ENCODE peak calls at places on chromosomes 3 and 15, in nine cellular contexts. E is IMR-90; U is astrocyte; K is neural progenitor cell; M is tibial artery; D is uterus; W is cardiac fibroblast; P is naive thymus-derived CD4-positive, alpha-beta T cell; C is SK-N-MC. O is an unnamed sample.

GRCh38 chr3:44227622-44228021 is 14.1 kb upstream of the TOPAZ1 start:
- DNase-seq in U (no peak), C (no peak), W (no peak), K (no peak), E (no peak), P (no peak), M (no peak), D (no peak), O (peak; percentile 30)

GRCh38 chr15:70185251-70185711 is 87.6 kb upstream of the TLE3 start:
- DNase-seq in E (no peak), D (no peak), M (no peak), C (no peak), W (peak; percentile 56), U (peak; percentile 53), P (no peak), K (no peak), O (no peak)

GRCh38 chr3:151537751-151538150 is 76.9 kb upstream of the IGSF10 start:
- DNase-seq in P (no peak), W (peak; percentile 58), C (no peak), U (peak; percentile 55), M (no peak), K (no peak), E (peak; percentile 13), D (no peak), O (peak; percentile 55)

GRCh38 chr3:149844073-149844472 is 31.1 kb downstream of the RNF13 start:
- DNase-seq in C (no peak), D (no peak), W (no peak), E (no peak), U (no peak), K (no peak), P (no peak), M (no peak), O (peak; percentile 27)

GRCh38 chr15:70318996-70319465 is 221.3 kb upstream of the TLE3 start:
- DNase-seq in C (no peak), U (peak; percentile 80), E (peak; percentile 74), W (peak; percentile 49), P (no peak), M (peak; percentile 66), D (peak; percentile 82), K (no peak), O (peak; percentile 93)

GRCh38 chr3:94117729-94118128 is 54.9 kb downstream of the NSUN3 start:
- DNase-seq in D (no peak), U (no peak), C (no peak), K (no peak), P (no peak), E (no peak), M (no peak), W (no peak), O (no peak)

GRCh38 chr3:59127071-59127470 is 77.2 kb upstream of the CFAP20DC start:
- DNase-seq in W (peak; percentile 28), K (no peak), C (no peak), M (no peak), D (no peak), P (no peak), E (peak; percentile 83), U (peak; percentile 90), O (peak; percentile 78)

GRCh38 chr15:95365615-95366107 is 964.8 kb upstream of the NR2F2 start:
- DNase-seq in U (peak; percentile 44), W (peak; percentile 88), D (peak; percentile 33), P (no peak), C (no peak), M (no peak), K (no peak), E (peak; percentile 83), O (no peak)

GRCh38 chr3:126472277-126473006 is 3.2 kb downstream of the ZXDC start:
- DNase-seq in K (no peak), C (no peak), U (peak; percentile 96), E (peak; percentile 68), W (peak; percentile 73), D (peak; percentile 55), P (no peak), M (peak; percentile 91), O (peak; percentile 96)
- H3K4me3 ChIP-seq in K (no peak overlapping the region), C (peak overlapping the region; percentile 81), U (no peak overlapping the region), E (no peak overlapping the region), W (no peak overlapping the region), D (no peak overlapping the region), P (peak overlapping the region; percentile 37), M (peak overlapping the region; percentile 75), O (peak overlapping the region; percentile 42)

GRCh38 chr15:60859996-60860494 is 369.1 kb downstream of the RORA start:
- DNase-seq in C (no peak), W (no peak), D (no peak), U (peak; percentile 65), M (no peak), P (no peak), E (peak; percentile 91), K (no peak), O (peak; percentile 83)
- H3K4me3 ChIP-seq in C (no peak overlapping the region), W (no peak overlapping the region), D (no peak overlapping the region), U (no peak overlapping the region), M (no peak overlapping the region), P (no peak overlapping the region), E (no peak overlapping the region), K (no peak overlapping the region), O (no peak overlapping the region)

GRCh38 chr3:141904203-141904602 is 27.8 kb downstream of the ATP1B3 start:
- DNase-seq in W (no peak), U (no peak), C (no peak), K (no peak), P (no peak), E (no peak), M (no peak), D (no peak), O (no peak)

GRCh38 chr3:141901914-141902313 is 25.5 kb downstream of the ATP1B3 start:
- DNase-seq in U (no peak), C (no peak), M (no peak), E (no peak), K (no peak), D (no peak), P (no peak), W (no peak), O (no peak)

GRCh38 chr3:141895731-141896130 is 19.3 kb downstream of the ATP1B3 start:
- DNase-seq in K (no peak), C (no peak), P (no peak), D (no peak), E (no peak), M (no peak), U (no peak), W (no peak), O (peak; percentile 58)

GRCh38 chr3:141905129-141905528 is 28.7 kb downstream of the ATP1B3 start:
- DNase-seq in E (peak; percentile 19), W (peak; percentile 22), C (no peak), M (no peak), P (no peak), K (no peak), U (peak; percentile 47), D (no peak), O (peak; percentile 31)

DNA sequence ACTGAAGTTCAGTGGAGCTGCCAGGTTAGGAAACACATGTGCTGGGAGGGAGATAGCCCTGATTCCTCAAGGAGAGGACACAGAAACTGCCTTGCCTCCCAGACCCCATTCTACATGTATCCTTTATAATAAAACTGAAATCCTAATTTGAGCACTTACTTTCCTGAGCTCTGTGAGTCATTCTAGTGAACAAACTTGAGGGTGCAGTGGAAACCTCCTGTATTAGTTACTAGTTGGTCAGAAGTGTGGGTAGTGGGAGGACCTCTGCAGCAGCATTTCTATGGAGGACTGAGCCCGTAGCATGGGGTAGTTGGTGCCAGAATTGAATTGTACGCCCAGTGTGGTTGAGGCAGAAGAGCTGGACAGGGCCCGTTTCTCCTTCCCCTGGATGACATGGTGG is 23.9 kb downstream of the ATP1B3 start:
- DNase-seq in M (no peak), E (no peak), D (no peak), W (no peak), P (no peak), U (no peak), K (no peak), C (no peak), O (no peak)
- H3K4me3 ChIP-seq in M (no peak overlapping the region), E (no peak overlapping the region), D (no peak overlapping the region), W (no peak overlapping the region), P (no peak overlapping the region), U (no peak overlapping the region), K (no peak overlapping the region), C (no peak overlapping the region), O (no peak overlapping the region)

GRCh38 chr3:70885636-70886035 is 573.2 kb upstream of the MDFIC2 start:
- DNase-seq in P (no peak), W (no peak), E (no peak), K (no peak), D (no peak), U (no peak), M (no peak), C (no peak), O (no peak)

GRCh38 chr3:70890085-70890484 is 577.6 kb upstream of the MDFIC2 start:
- DNase-seq in U (no peak), W (no peak), C (no peak), K (no peak), M (no peak), D (no peak), P (no peak), E (no peak), O (no peak)

GRCh38 chr3:70889162-70890045 is 577.0 kb upstream of the MDFIC2 start:
- DNase-seq in W (peak; percentile 30), E (peak; percentile 15), U (no peak), D (no peak), P (no peak), M (no peak), K (no peak), C (no peak), O (peak; percentile 39)
- H3K4me3 ChIP-seq in W (no peak overlapping the region), E (no peak overlapping the region), U (no peak overlapping the region), D (no peak overlapping the region), P (no peak overlapping the region), M (no peak overlapping the region), K (no peak overlapping the region), C (no peak overlapping the region), O (no peak overlapping the region)

DNA sequence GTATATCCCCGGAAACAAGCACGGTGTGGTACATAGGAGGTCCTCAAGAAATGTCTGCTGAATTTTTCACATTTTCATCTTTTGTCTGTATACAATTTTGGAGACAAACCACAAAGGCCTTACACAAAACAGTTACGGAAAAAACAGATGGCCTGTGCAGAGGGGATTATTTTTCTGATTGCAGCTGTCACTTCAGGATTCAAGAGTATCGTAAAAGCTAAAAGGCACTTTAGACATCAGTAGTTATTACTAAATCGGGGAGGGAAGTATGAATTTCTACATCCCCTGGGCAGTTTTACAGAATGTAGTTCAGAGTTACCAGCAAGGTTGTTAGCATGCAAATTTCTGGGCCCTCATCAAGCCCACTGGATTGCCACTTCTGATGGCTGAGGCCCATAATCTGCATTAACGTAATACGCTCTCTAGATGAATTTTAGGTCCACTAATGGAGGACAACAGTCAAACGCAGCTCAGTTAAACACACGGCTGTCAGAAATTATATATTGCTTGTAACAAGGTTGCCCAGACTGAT is 1.2 kb downstream of the RIOX2 start:
- DNase-seq in P (no peak), W (no peak), M (no peak), D (no peak), K (no peak), U (no peak), C (no peak), E (no peak), O (no peak)
- H3K4me3 ChIP-seq in P (peak overlapping the region; percentile 57), W (peak overlapping the region; percentile 63), M (peak overlapping the region; percentile 76), D (no peak overlapping the region), K (peak overlapping the region; percentile 76), U (peak overlapping the region; percentile 69), C (peak overlapping the region; percentile 76), E (no peak overlapping the region), O (peak overlapping the region; percentile 68)

O was measured in AG10803.